ENCODE peak calls at places on chromosomes 2 and 18, in five cellular contexts. D is fibroblast of the aortic adventitia, E is NCI-H1048, K is right lobe of liver, O is H9. L is an unnamed sample.
A peak's percentile ranks its signal among the peaks of the same experiment; 100 is the strongest.

GRCh38 chr2:204072443-204073324 is 136.1 kb downstream of the ICOS start:
- DNase-seq in K (no peak), O (peak; percentile 72), D (peak; percentile 1), E (peak; percentile 40), L (peak; percentile 22)

GRCh38 chr18:31274915-31275314 is 43.0 kb upstream of the DSG1 start:
- DNase-seq in O (no peak), K (peak; percentile 71), E (no peak), D (no peak), L (peak; percentile 26)

GRCh38 chr2:38090928-38091327 is 15.0 kb upstream of the CYP1B1 start:
- DNase-seq in O (no peak), D (no peak), E (no peak), K (no peak), L (no peak)

GRCh38 chr2:128310094-128310716 is 8.5 kb downstream of the HS6ST1 start:
- DNase-seq in O (peak; percentile 21), D (no peak), K (peak; percentile 59), E (no peak), L (no peak)

GRCh38 chr2:1836321-1836860 is 92.1 kb upstream of the PXDN start:
- DNase-seq in K (no peak), E (no peak), O (no peak), D (no peak), L (no peak)

GRCh38 chr2:85753525-85754312 is at the start of gene ATOH8:
- DNase-seq in O (peak; percentile 68), D (peak; percentile 67), K (peak; percentile 84), E (no peak), L (peak; percentile 61)

GRCh38 chr18:8948471-8949149 is 153.9 kb upstream of the NDUFV2 start:
- DNase-seq in D (peak; percentile 89), E (no peak), O (no peak), K (no peak), L (peak; percentile 88)

GRCh38 chr2:127397568-127398238 is 9.9 kb upstream of the MAP3K2 start:
- DNase-seq in E (no peak), K (peak; percentile 40), O (no peak), D (no peak), L (no peak)

GRCh38 chr2:27860111-27860510 is 30.1 kb downstream of the RBKS start:
- DNase-seq in D (peak; percentile 82), K (no peak), E (no peak), O (no peak), L (peak; percentile 89)

GRCh38 chr18:50240083-50240563 is 26.2 kb downstream of the CFAP53 start:
- DNase-seq in E (no peak), D (no peak), K (no peak), O (no peak), L (peak; percentile 28)

GRCh38 chr2:127108090-127108523 is 1.2 kb upstream of the BIN1 start:
- DNase-seq in E (no peak), K (no peak), D (no peak), O (peak; percentile 31), L (no peak)

GRCh38 chr2:221844187-221844586 is 272.1 kb upstream of the EPHA4 start:
- DNase-seq in K (no peak), E (no peak), O (no peak), D (no peak), L (no peak)

GRCh38 chr2:101699939-101700442 is 2.5 kb downstream of the MAP4K4 start:
- DNase-seq in K (no peak), D (peak; percentile 68), E (no peak), O (no peak), L (peak; percentile 34)

GRCh38 chr18:11654736-11655604 is 34.1 kb upstream of the GNAL start:
- DNase-seq in K (no peak), D (peak; percentile 23), E (peak; percentile 10), O (peak; percentile 72), L (peak; percentile 29)

GRCh38 chr2:98912957-98913915 is 22.8 kb downstream of the CRACDL start:
- DNase-seq in K (no peak), D (no peak), O (no peak), E (no peak), L (peak; percentile 44)

GRCh38 chr2:98378901-98379300 is 32.6 kb downstream of the CNGA3 start:
- DNase-seq in K (no peak), D (peak; percentile 78), E (no peak), O (no peak), L (peak; percentile 58)